ENCODE peak calls at places on chromosomes 16 and 17, in ten cellular contexts. M is LHCN-M2; A is left lung; W is astrocyte of the hippocampus; Y is activated T-helper 1 cell treated with anti-CD3 and anti-CD28 coated beads, Interleukin-12 subunit alpha, Interleukin-12 subunit beta, Interleukin-2, Interleukin-4 antibody, amounts not matched to agents 30 ng/mL and 10 ng/mL and 1 ng/mL, durations not matched to agents 14 hours and 24 hours and 36 hours; T is T-helper 2 cell; S is amniotic stem cell; D is stimulated activated naive B cell treated with anti-CD40 and anti-IgM and Interleukin-4, amounts not matched to agents 10 μg/mL and 1 μg/mL and 100 μg/mL, for 72 hours; O is Right ventricle myocardium superior; I is stimulated activated CD8-positive, alpha-beta memory T cell treated with anti-CD3 and anti-CD28 coated beads, Interleukin-4, amount 100 ng/mL, for 24 hours. P is an unnamed sample.

GRCh38 chr17:8392274-8392673 is 5.4 kb downstream of the RNF222 start:
- DNase-seq in A (no peak), M (no peak), Y (no peak), T (no peak), S (no peak), D (no peak), I (no peak), W (no peak), O (no peak), P (no peak)

GRCh38 chr17:57601328-57601727 is 143.8 kb downstream of the CCDC182 start:
- DNase-seq in W (peak), O (no peak), A (no peak), D (no peak), Y (no peak), S (no peak), T (no peak), M (no peak), I (no peak), P (no peak)

GRCh38 chr16:56878455-56878854 is 13.4 kb downstream of the SLC12A3 start:
- DNase-seq in I (no peak), D (no peak), S (no peak), W (no peak), O (no peak), T (no peak), M (no peak), A (no peak), Y (no peak), P (no peak)

GRCh38 chr16:19698480-19699465 is 19.3 kb downstream of the KNOP1 start:
- DNase-seq in D (no peak), S (no peak), O (no peak), T (peak), I (no peak), W (peak), Y (no peak), M (no peak), A (no peak), P (no peak)

GRCh38 chr17:45666641-45667040 is 117.5 kb upstream of the CRHR1 start:
- DNase-seq in T (no peak), S (no peak), M (no peak), O (no peak), W (no peak), Y (no peak), A (no peak), I (no peak), D (no peak), P (no peak)

GRCh38 chr17:16129441-16129840 is 85.9 kb downstream of the NCOR1 start:
- DNase-seq in S (no peak), T (no peak), A (no peak), Y (no peak), O (no peak), M (no peak), W (no peak), D (no peak), I (no peak), P (no peak)

GRCh38 chr17:40038882-40039513 is 15.2 kb downstream of the MED24 start:
- DNase-seq in M (peak), A (no peak), Y (no peak), S (peak), D (no peak), W (peak), T (no peak), O (peak), I (no peak), P (no peak)

GRCh38 chr17:50103252-50103651 is 8.1 kb downstream of the PDK2 start:
- DNase-seq in O (no peak), T (no peak), I (no peak), S (no peak), D (no peak), Y (no peak), W (no peak), M (no peak), A (no peak), P (no peak)

GRCh38 chr17:44083250-44083849 is 12.8 kb downstream of the G6PC3 start:
- DNase-seq in W (peak), S (no peak), Y (no peak), D (no peak), O (peak), I (no peak), A (no peak), M (no peak), T (no peak), P (no peak)

GRCh38 chr17:27559996-27560481 is 70.9 kb upstream of the LGALS9 start:
- DNase-seq in W (peak), I (no peak), A (no peak), T (no peak), M (peak), S (peak), D (no peak), Y (no peak), O (peak), P (no peak)

GRCh38 chr16:30649725-30650368 is 913 bp upstream of the PRR14 start:
- DNase-seq in D (peak), T (peak), A (no peak), Y (no peak), S (no peak), W (no peak), O (no peak), I (peak), M (no peak), P (no peak)

GRCh38 chr17:75587718-75588545 is at the start of gene MYO15B:
- DNase-seq in I (peak), T (peak), D (peak), M (no peak), O (peak), S (no peak), A (peak), Y (peak), W (peak), P (no peak)

GRCh38 chr16:4290236-4290830 is 17.5 kb upstream of the TFAP4 start:
- DNase-seq in O (no peak), I (no peak), D (no peak), W (peak), A (no peak), S (peak), M (peak), Y (no peak), T (no peak), P (no peak)